ENCODE peak calls at places on chromosomes 12 and 14, in five cellular contexts. L is right lobe of liver; Q is HL-60; X is psoas muscle; S is CD4-positive, alpha-beta memory T cell. P is an unnamed sample. For H3K27me3, the result is how much of the 10 kb centered on the place peaks cover.

GRCh38 chr12:6332459-6332858 is 9.4 kb downstream of the TNFRSF1A start:
- DNase-seq in Q (no peak), S (no peak), X (no peak), L (no peak), P (no peak)

GRCh38 chr12:124484526-124484953 is 82.9 kb downstream of the NCOR2 start:
- DNase-seq in L (no peak), S (no peak), X (peak), Q (no peak), P (no peak)

GRCh38 chr12:126309278-126309677 is 1244.0 kb downstream of the AACS start:
- DNase-seq in X (no peak), L (no peak), Q (no peak), S (no peak), P (no peak)

GRCh38 chr14:47332939-47333338 is 342.5 kb downstream of the MDGA2 start:
- DNase-seq in X (no peak), Q (no peak), L (no peak), S (no peak), P (no peak)

GRCh38 chr14:89851031-89851430 is 103.5 kb downstream of the EFCAB11 start:
- DNase-seq in Q (no peak), L (no peak), S (no peak), X (no peak), P (no peak)

GRCh38 chr14:68285421-68286179 is 466.0 kb downstream of the RAD51B start:
- DNase-seq in S (peak), L (no peak), Q (peak), X (no peak), P (no peak)

GRCh38 chr12:93883436-93884154 is 206.4 kb downstream of the CRADD start:
- DNase-seq in L (no peak), X (no peak), S (no peak), Q (no peak), P (no peak)

GRCh38 chr12:1918875-1919236 is 404 bp upstream of the CACNA2D4 start:
- DNase-seq in L (no peak), S (no peak), Q (no peak), X (no peak), P (peak)

GRCh38 chr12:72189266-72189665 is 82.9 kb upstream of the TRHDE start:
- DNase-seq in L (no peak), Q (no peak), X (no peak), S (no peak), P (no peak)

GRCh38 chr14:101083564-101084435 is 180.3 kb upstream of the RTL1 start:
- DNase-seq in S (no peak), X (no peak), Q (no peak), L (no peak), P (peak)

GRCh38 chr14:92280554-92281262 is 42.3 kb upstream of the SLC24A4 start:
- DNase-seq in Q (no peak), S (no peak), X (no peak), L (no peak), P (no peak)

GRCh38 chr12:69065804-69066203 is 132.8 kb upstream of the CPM start:
- DNase-seq in S (no peak), L (no peak), X (no peak), Q (no peak), P (no peak)

GRCh38 chr12:106417926-106418910 is 60.7 kb downstream of the POLR3B start:
- DNase-seq in Q (no peak), S (no peak), X (no peak), L (no peak), P (no peak)

GRCh38 chr12:94109154-94109553 is 39.2 kb upstream of the PLXNC1 start:
- DNase-seq in L (no peak), S (no peak), Q (no peak), X (no peak), P (no peak)

GRCh38 chr12:27936196-27936595 is 36.3 kb downstream of the PTHLH start:
- DNase-seq in Q (no peak), L (no peak), X (no peak), S (no peak), P (no peak)

GRCh38 chr12:122081697-122082221 is 3.2 kb downstream of the MLXIP start:
- DNase-seq in X (no peak), L (no peak), S (peak), Q (peak), P (no peak)

GRCh38 chr12:109131522-109132050 is 15.2 kb downstream of the ACACB start:
- DNase-seq in X (peak), S (no peak), Q (no peak), L (peak), P (no peak)

GRCh38 chr12:93002278-93003054 is 73.4 kb upstream of the EEA1 start:
- DNase-seq in S (no peak), Q (no peak), X (no peak), L (no peak), P (no peak)

GRCh38 chr14:67166450-67166853 is 22.8 kb upstream of the GARIN2 start:
- DNase-seq in L (no peak), Q (no peak), S (peak), X (no peak), P (no peak)

GRCh38 chr12:88834226-88834625 is 254.0 kb upstream of the KITLG start:
- DNase-seq in Q (no peak), L (no peak), X (no peak), S (no peak), P (no peak)

GRCh38 chr12:105850103-105850968 is 288.4 kb downstream of the NUAK1 start:
- DNase-seq in S (no peak), X (no peak), Q (no peak), L (no peak), P (peak)

GRCh38 chr14:23114669-23115491 is 4.2 kb downstream of the CEBPE start:
- DNase-seq in X (peak), L (no peak), S (no peak), Q (peak), P (no peak)

GRCh38 chr14:77011226-77011762 is 17.2 kb downstream of the IRF2BPL start:
- DNase-seq in Q (no peak), L (no peak), X (no peak), S (peak), P (no peak)

GRCh38 chr14:60561845-60562746 is 53.1 kb downstream of the SIX6 start:
- DNase-seq in Q (peak), L (no peak), X (peak), S (no peak), P (peak)

GRCh38 chr12:13095266-13095995 is 8.0 kb downstream of the GSG1 start:
- DNase-seq in Q (peak), L (no peak), S (no peak), X (no peak), P (no peak)

GRCh38 chr12:122979001-122979907 is 1.2 kb upstream of the ARL6IP4 start:
- DNase-seq in X (peak), L (peak), S (no peak), Q (no peak), P (no peak)

GRCh38 chr12:6535697-6535946 is 1.3 kb downstream of the GAPDH start:
- DNase-seq in S (no peak), L (no peak), Q (no peak), X (no peak), P (no peak)

GRCh38 chr12:131586269-131586668 is 124.6 kb upstream of the SFSWAP start:
- DNase-seq in Q (no peak), S (no peak), L (no peak), X (no peak), P (no peak)

GRCh38 chr12:131589231-131589902 is 121.5 kb upstream of the SFSWAP start:
- DNase-seq in X (no peak), L (no peak), S (no peak), Q (peak), P (no peak)

GRCh38 chr12:131587565-131587964 is 123.3 kb upstream of the SFSWAP start:
- DNase-seq in Q (no peak), X (no peak), L (no peak), S (no peak), P (no peak)

GRCh38 chr12:131589966-131590365 is 120.9 kb upstream of the SFSWAP start:
- DNase-seq in X (no peak), S (no peak), Q (no peak), L (no peak), P (no peak)

GRCh38 chr12:131586761-131587160 is 124.1 kb upstream of the SFSWAP start:
- DNase-seq in L (no peak), X (no peak), Q (no peak), S (no peak), P (no peak)
- H3K27me3 ChIP-seq in L (under half), X (under half), Q (under half), S (under half), P (under half)

DNA sequence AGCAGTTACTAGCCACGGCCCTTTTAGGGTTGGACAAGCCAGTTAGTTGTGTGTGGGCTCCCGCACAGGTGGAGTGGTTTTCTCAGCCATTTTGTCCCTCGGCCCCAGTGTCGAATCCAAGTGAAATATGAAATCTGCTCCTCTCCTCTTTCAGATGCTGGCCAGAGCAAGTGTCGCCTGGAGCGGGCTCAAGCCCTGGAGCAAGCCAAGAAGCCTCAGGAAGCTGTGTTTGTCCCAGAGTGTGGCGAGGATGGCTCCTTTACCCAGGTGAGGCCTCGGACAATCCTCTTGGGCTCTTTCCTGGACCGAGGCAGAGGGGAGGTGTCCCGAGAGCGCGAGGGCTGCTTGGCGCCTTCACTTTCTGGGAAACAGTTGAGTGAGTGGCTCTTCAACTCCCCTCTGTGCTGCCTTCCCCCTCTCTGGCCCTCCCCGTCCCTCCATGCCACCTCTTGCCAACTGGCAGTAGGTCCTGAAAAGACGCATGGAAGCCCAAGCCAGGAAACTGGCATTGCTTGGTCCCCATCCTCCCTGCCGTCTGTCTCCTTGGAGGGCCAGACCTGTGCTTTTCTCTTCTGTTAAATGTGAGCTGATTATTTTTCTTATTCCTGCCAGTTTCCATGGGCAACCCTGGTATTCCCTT is 74.2 kb downstream of the SMOC1 start:
- DNase-seq in Q (no peak), X (peak), S (no peak), L (no peak), P (no peak)
- H3K27me3 ChIP-seq in Q (under half), X (under half), S (under half), L (under half), P (under half)

DNA sequence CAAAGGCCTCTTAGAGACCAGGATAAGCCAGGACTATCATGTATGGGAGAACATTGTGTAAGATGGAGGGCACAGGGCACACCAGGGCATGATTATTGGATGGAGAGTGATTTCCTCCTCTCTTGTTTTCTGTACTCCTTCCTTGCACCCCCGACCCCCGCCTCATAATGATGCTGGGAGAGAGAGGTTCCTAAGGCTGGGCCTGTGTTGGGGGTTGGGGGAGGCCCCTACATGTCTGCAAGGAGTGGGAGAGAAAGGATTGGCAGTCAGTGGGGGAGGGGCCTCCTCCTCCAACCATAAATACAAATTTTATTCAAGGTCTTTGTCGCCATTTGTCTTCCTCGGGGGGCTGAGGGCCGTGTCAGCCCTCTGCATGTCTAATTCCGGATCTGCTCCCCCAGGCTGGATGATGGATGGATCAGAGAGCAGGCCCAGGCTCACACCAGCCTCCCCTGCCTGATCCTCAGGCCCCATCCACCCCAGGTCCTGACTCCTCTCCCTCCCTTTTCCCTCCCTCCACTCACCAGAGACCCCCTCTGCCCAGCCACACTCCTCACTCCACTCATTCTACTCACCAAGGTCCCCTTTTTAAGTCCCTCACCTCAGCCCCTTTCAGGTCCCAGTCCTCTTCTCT is 2.0 kb upstream of the C1QL4 start:
- DNase-seq in S (no peak), L (no peak), Q (no peak), X (no peak), P (no peak)
- H3K27me3 ChIP-seq in S (under half), L (under half), Q (half or more), X (under half), P (under half)

DNA sequence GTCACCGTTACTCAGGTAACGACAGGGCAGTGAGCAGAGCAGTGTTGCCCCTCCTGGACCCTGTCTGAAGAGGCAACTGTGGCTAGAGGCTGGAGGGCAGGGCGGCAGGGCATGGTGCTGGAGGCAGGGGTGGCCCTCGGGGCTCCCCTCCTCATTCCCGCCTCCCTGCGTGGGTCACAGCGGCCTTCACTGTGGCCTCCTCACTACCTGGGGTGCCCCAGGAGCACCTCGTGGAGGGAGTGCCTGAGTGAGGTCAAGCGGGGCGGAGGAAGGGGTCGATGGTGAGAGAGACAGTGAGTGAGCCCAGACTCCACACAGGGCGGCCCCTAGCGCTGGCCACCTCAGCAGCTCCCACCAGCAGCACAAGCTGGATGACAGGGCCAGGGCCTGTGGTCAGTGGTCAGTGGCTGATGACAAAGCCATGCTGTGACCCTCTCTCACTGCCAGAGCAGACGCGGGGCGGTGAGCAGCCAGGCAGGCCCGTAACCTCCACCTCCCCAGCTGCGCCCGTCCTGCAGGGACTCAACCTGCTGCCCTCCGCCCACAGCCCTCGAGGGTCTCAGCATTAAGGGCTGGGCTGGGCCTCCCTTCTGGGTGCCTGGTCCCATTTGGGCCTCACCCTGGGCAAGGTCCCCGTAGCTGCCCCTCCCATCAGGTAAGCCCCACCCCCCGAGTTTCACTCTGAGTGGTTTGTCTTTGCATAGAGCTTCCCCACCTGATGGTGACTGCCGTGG is 17.8 kb downstream of the GPR132 start:
- DNase-seq in X (peak), S (no peak), Q (no peak), L (no peak), P (no peak)
- H3K27me3 ChIP-seq in X (under half), S (under half), Q (under half), L (under half), P (under half)

DNA sequence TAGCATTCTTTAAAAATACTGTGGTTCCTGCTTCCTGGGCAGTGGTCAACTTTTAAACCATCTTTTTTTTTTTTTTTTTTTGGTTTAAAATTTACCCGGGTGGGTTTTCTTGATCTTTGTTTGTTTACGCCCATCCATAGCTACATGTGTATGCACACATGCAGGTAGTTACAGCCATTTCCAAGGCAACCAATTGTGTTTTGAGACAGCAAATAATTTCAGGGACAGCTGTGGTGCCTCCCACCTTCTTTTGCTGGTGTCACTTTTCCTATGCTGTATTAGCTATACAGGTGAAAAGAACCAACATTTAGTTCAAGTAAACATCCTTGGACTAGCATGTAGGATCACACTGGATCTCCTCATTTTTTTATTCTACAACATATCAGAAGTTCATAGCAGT is 51.9 kb upstream of the PSMA6 start:
- DNase-seq in Q (no peak), L (no peak), X (no peak), S (no peak), P (no peak)
- H3K27me3 ChIP-seq in Q (under half), L (under half), X (under half), S (under half), P (under half)

DNA sequence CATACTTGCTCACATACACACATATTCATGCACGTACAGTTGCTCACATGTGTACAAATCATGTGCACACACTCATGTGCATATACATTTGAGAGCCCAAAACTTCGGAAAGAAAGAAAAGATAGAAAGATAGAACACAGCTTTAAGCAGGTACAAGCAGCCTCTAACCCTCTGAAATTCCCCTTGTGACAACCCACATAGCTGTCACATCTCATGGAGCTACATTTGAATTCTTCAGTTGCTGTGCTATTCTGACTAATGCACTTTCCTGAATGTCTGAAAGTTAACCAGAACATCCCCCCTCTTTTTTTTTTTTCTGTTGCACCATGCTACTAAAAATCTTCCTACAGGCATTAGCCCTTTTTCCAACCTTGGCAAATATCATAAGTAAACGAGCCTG is 51.9 kb upstream of the KCNA5 start:
- DNase-seq in S (no peak), Q (no peak), L (no peak), X (no peak), P (no peak)
- H3K27me3 ChIP-seq in S (under half), Q (under half), L (under half), X (under half), P (under half)

GRCh38 chr12:52364901-52365489 is 2.3 kb downstream of the KRT85 start:
- DNase-seq in S (no peak), L (no peak), X (no peak), Q (no peak), P (no peak)
- H3K27me3 ChIP-seq in S (under half), L (under half), X (under half), Q (under half), P (under half)

GRCh38 chr12:130160711-130161231 is 1.5 kb upstream of the FZD10 start:
- DNase-seq in L (peak), Q (no peak), S (no peak), X (no peak), P (no peak)
- H3K27me3 ChIP-seq in L (under half), Q (under half), S (under half), X (under half), P (under half)